ENCODE peak calls at places on chromosomes 1 and 21, in seven cellular contexts. X is tibial artery, W is HCT116, F is ovary, A is brain microvascular endothelial cell, I is foreskin fibroblast, K is astrocyte of the spinal cord. V is an unnamed sample.

GRCh38 chr1:26747048-26747447 is 40.7 kb upstream of the PIGV start:
- DNase-seq in I (no peak), X (no peak), F (no peak), K (no peak), W (no peak), A (no peak), V (no peak)

GRCh38 chr1:56788588-56788987 is 30.6 kb downstream of the FYB2 start:
- DNase-seq in A (peak; percentile 22), W (no peak), K (peak; percentile 9), X (no peak), I (no peak), F (no peak), V (peak; percentile 4)

GRCh38 chr1:179776831-179777230 is 33.7 kb downstream of the FAM163A start:
- DNase-seq in I (no peak), W (no peak), F (no peak), K (no peak), X (no peak), A (no peak), V (no peak)

GRCh38 chr1:228085287-228085926 is 2.9 kb downstream of the ARF1 start:
- DNase-seq in I (peak; percentile 88), A (peak; percentile 55), K (peak; percentile 29), X (no peak), W (no peak), F (no peak), V (peak; percentile 90)

GRCh38 chr1:53895421-53895820 is 1.4 kb downstream of the DIO1 start:
- DNase-seq in K (no peak), F (no peak), X (no peak), A (no peak), I (no peak), W (no peak), V (no peak)

GRCh38 chr1:202968895-202969295 is 1.8 kb upstream of the CYB5R1 start:
- DNase-seq in X (peak; percentile 74), I (peak; percentile 78), K (peak; percentile 53), W (peak; percentile 68), A (peak; percentile 64), F (no peak), V (peak; percentile 76)

GRCh38 chr1:184022651-184023050 is 14.9 kb downstream of the COLGALT2 start:
- DNase-seq in X (no peak), K (no peak), W (no peak), I (peak; percentile 83), A (no peak), F (peak; percentile 25), V (no peak)

GRCh38 chr1:34850382-34850781 is 9.2 kb downstream of the SMIM12 start:
- DNase-seq in W (no peak), F (no peak), K (no peak), I (no peak), X (no peak), A (no peak), V (no peak)

GRCh38 chr1:220217383-220217988 is 54.8 kb downstream of the RAB3GAP2 start:
- DNase-seq in F (no peak), I (peak; percentile 10), X (no peak), W (peak; percentile 4), K (no peak), A (no peak), V (peak; percentile 23)

GRCh38 chr1:244970236-244970652 is 105.9 kb upstream of the HNRNPU start:
- DNase-seq in I (peak; percentile 85), K (peak; percentile 85), A (peak; percentile 52), F (no peak), X (no peak), W (peak; percentile 42), V (peak; percentile 80)

GRCh38 chr21:46000731-46001641 is 19.4 kb downstream of the COL6A1 start:
- DNase-seq in W (no peak), X (peak; percentile 70), I (peak; percentile 46), K (no peak), A (no peak), F (peak; percentile 55), V (no peak)

GRCh38 chr1:223500560-223501425 is 107.6 kb downstream of the CCDC185 start:
- DNase-seq in I (peak; percentile 56), A (peak; percentile 86), X (no peak), F (no peak), K (peak; percentile 94), W (peak; percentile 22), V (peak; percentile 87)

GRCh38 chr1:50735443-50735842 is 224.6 kb downstream of the FAF1 start:
- DNase-seq in X (no peak), A (no peak), I (peak; percentile 52), W (no peak), F (no peak), K (peak; percentile 46), V (peak; percentile 63)

GRCh38 chr1:172399369-172400072 is 21.0 kb upstream of the C1orf105 start:
- DNase-seq in A (peak; percentile 94), W (peak; percentile 58), F (peak; percentile 50), K (peak; percentile 95), X (peak; percentile 76), I (peak; percentile 93), V (peak; percentile 97)

GRCh38 chr1:224696891-224697765 is 81.0 kb downstream of the CNIH3 start:
- DNase-seq in F (no peak), K (peak; percentile 76), W (no peak), A (peak; percentile 41), I (peak; percentile 91), X (no peak), V (peak; percentile 56)

GRCh38 chr1:111172463-111172862 is 28.0 kb downstream of the DENND2D start:
- DNase-seq in K (no peak), A (no peak), W (no peak), I (no peak), X (no peak), F (no peak), V (no peak)

DNA sequence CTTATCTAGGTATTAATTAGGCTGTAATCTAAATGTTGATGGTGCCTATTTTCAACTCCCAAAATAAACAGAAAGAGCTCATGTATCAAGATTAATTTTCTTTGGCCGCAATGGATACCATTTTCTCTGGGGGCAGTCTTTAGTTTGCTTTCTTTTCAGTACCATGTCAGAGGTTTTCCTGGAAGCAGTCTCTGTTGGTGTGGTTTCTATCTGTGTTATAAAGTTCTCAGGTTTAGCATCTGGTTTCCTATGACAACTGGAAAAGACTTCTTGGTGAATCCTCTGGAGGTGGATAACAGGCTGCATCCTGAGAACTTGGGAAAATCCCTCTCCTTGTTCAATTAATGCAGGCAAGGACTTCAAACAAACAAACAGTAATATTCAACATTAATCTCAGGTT is 38.7 kb upstream of the BATF3 start:
- DNase-seq in F (no peak), X (no peak), A (peak; percentile 28), I (no peak), W (no peak), K (peak; percentile 79), V (peak; percentile 14)
- TF ChIP-seq CTCF in F (no peak), X (no peak), A (no peak), I (no peak), W (no peak), K (no peak), V (no peak)

GRCh38 chr1:205749826-205750682 is at the start of gene NUCKS1:
- DNase-seq in I (peak; percentile 99), X (peak; percentile 100), W (peak; percentile 98), A (peak; percentile 100), K (peak; percentile 100), F (peak; percentile 99), V (peak; percentile 100)
- TF ChIP-seq CTCF in I (peak; percentile 6), X (no peak), W (no peak), A (peak; percentile 38), K (peak; percentile 29), F (peak; percentile 36), V (peak; percentile 15)

DNA sequence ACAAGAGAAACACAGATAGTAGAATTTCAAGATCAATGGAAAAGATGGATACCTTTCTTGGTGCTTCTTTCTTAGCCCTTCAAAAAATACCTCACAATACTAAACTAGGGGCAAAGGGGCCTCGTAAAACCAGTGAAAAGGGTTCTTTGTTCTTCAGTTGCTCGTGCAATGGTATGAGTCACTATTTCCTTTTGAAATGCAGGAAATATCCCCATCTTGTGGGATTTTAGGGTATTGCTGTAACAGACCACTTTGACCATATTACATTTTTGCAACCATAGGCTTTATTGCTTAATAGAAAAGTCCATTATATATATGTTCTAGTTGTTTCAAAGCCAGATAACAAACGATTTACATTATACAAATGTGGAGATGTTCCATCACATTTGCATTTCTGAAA is 88.7 kb upstream of the PKN2 start:
- DNase-seq in K (peak; percentile 46), A (peak; percentile 39), W (peak; percentile 62), I (peak; percentile 77), X (no peak), F (no peak), V (peak; percentile 50)
- TF ChIP-seq CTCF in K (peak; percentile 35), A (no peak), W (peak; percentile 32), I (peak; percentile 59), X (no peak), F (no peak), V (peak; percentile 71)

DNA sequence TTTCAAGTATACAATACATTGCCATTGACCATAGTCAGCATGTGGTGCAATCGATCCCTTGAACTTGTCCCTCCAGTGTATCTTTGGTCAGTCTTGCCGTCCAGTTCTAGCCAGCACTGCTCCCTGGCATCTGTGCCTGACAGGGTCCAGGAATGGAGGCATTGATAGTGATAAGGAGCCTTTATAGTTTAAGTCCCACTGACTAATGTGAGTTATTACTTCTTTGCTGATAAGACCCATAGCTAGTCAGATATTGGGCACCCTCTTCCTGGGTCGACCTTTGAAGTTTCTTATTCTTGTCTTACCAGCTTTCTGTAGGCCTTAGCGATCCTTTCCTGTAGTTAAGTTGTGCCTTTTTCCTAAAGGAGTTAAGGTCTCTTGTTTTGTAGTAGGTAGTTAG is 13.0 kb downstream of the UCK2 start:
- DNase-seq in F (no peak), X (no peak), I (no peak), W (no peak), A (no peak), K (no peak), V (no peak)
- TF ChIP-seq CTCF in F (no peak), X (no peak), I (no peak), W (no peak), A (no peak), K (no peak), V (no peak)

DNA sequence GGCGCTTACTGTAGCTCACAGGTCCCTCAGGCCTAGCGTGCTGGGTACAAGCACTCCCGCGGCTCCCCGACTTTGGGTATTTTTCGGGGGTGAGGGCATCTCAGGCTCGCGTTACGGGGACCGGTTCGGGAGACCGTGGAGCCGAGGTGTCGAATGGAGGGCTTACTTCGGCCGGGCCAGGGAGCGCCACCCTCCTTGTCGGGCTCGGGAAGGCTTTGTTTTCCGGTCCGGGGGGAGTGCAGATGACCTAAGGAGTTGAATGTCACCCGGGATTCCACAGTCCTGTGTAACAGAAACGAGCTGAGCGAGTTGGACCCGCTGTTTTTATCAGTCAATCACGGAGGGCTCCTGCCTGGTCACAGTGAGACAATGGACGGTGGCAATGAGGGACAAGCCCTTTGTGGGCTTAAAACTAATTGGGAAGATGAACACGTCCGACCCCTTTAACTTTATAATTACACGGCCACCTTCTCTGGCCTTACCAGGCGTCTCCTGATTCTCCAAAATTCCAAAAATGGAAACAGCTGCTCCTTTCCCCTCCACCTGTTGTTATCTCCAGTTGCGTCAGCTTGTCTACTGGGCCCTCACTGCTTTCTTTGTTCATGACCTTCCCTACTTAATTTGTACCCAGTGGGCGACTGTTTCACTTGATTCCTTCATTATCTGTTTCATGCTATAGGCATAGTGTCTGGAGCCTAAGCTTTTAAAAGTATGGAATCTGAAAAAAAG is 912 bp upstream of the TRIM45 start:
- DNase-seq in W (no peak), F (no peak), A (no peak), I (no peak), K (no peak), X (no peak), V (no peak)
- TF ChIP-seq CTCF in W (no peak), F (no peak), A (no peak), I (no peak), K (no peak), X (no peak), V (no peak)

DNA sequence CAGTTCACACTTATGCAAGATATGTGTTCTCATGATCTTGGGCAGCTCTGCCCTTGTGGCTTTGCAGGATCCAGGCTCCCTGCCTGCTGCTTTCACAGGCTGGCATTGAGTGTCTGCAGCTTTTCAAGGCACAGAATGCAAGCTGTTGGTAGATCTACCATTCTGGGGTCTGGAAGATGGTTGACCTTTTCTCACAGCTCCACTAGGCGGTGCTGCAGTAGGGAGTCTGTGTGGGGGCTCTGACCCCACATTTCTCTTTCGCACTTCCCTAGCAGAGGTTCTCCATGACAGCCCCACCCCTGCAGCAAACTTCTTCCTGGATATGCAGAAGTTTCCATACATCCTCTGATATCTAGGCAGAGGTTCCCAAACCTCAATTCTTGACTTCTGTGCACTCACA is 500.5 kb downstream of the BRINP3 start:
- DNase-seq in W (no peak), X (no peak), A (no peak), K (no peak), F (no peak), I (no peak), V (no peak)
- TF ChIP-seq CTCF in W (no peak), X (no peak), A (no peak), K (no peak), F (no peak), I (no peak), V (no peak)

V was measured in cardiac fibroblast.